ENCODE peak calls at places on chromosome 22, in five cellular contexts. G is left ventricle myocardium inferior, V is AG04450, Q is lower lobe of right lung, C is mucosa of gallbladder. L is an unnamed sample.

GRCh38 chr22:42873361-42873760 is 16.3 kb upstream of the ARFGAP3 start:
- DNase-seq in G (no peak), V (no peak), Q (no peak), C (no peak), L (no peak)

GRCh38 chr22:17774206-17774927 is at the start of gene BID:
- DNase-seq in G (peak), V (no peak), Q (peak), C (no peak), L (peak)

GRCh38 chr22:27801197-27801615 is 350 bp downstream of the MN1 start:
- DNase-seq in G (peak), V (no peak), Q (no peak), C (no peak), L (no peak)

GRCh38 chr22:40024201-40025061 is 29.7 kb downstream of the FAM83F start:
- DNase-seq in G (peak), V (no peak), Q (peak), C (peak), L (peak)

GRCh38 chr22:49370841-49371301 is 456.8 kb downstream of the BRD1 start:
- DNase-seq in G (no peak), V (no peak), Q (peak), C (peak), L (no peak)

GRCh38 chr22:31347251-31348008 is 1.3 kb upstream of the PATZ1 start:
- DNase-seq in G (peak), V (peak), Q (peak), C (peak), L (peak)

GRCh38 chr22:42419328-42419881 is 12.8 kb downstream of the NFAM1 start:
- DNase-seq in G (no peak), V (no peak), Q (no peak), C (no peak), L (no peak)

GRCh38 chr22:26054846-26055245 is 114.4 kb upstream of the SEZ6L start:
- DNase-seq in G (no peak), V (no peak), Q (no peak), C (no peak), L (no peak)

GRCh38 chr22:19716829-19717105 is 2.5 kb downstream of the SEPTIN5 start:
- DNase-seq in G (no peak), V (no peak), Q (no peak), C (no peak), L (no peak)

GRCh38 chr22:28506207-28506606 is 173.4 kb downstream of the TTC28 start:
- DNase-seq in G (no peak), V (no peak), Q (no peak), C (no peak), L (no peak)

GRCh38 chr22:17368727-17369552 is at the start of gene CECR2:
- DNase-seq in G (peak), V (no peak), Q (peak), C (no peak), L (no peak)

GRCh38 chr22:24244144-24244787 is 616 bp downstream of the GGT5 start:
- DNase-seq in G (peak), V (no peak), Q (no peak), C (no peak), L (no peak)

GRCh38 chr22:36811094-36811797 is 5.6 kb downstream of the PVALB start:
- DNase-seq in G (no peak), V (no peak), Q (no peak), C (no peak), L (no peak)

GRCh38 chr22:32619614-32620426 is 145.2 kb downstream of the FBXO7 start:
- DNase-seq in G (peak), V (no peak), Q (no peak), C (no peak), L (no peak)

GRCh38 chr22:41237707-41238569 is 2.8 kb downstream of the CHADL start:
- DNase-seq in G (peak), V (no peak), Q (peak), C (peak), L (peak)

GRCh38 chr22:37187552-37187890 is 526 bp downstream of the C1QTNF6 start:
- DNase-seq in G (no peak), V (no peak), Q (no peak), C (no peak), L (peak)

GRCh38 chr22:46587492-46588278 is 32.5 kb upstream of the GRAMD4 start:
- DNase-seq in G (peak), V (no peak), Q (peak), C (no peak), L (peak)

GRCh38 chr22:35446365-35446764 is 46.4 kb downstream of the MCM5 start:
- DNase-seq in G (no peak), V (peak), Q (no peak), C (no peak), L (no peak)

GRCh38 chr22:36435516-36436415 is 45.7 kb downstream of the TXN2 start:
- DNase-seq in G (no peak), V (no peak), Q (peak), C (peak), L (peak)

GRCh38 chr22:31950226-31950625 is 5.9 kb downstream of the YWHAH start:
- DNase-seq in G (no peak), V (no peak), Q (no peak), C (no peak), L (no peak)

GRCh38 chr22:24401824-24402434 is 25.5 kb upstream of the ADORA2A start:
- DNase-seq in G (no peak), V (no peak), Q (no peak), C (no peak), L (no peak)

GRCh38 chr22:46935506-46936377 is 173.3 kb downstream of the TBC1D22A start:
- DNase-seq in G (no peak), V (no peak), Q (peak), C (peak), L (peak)

GRCh38 chr22:46580940-46581579 is 39.1 kb upstream of the GRAMD4 start:
- DNase-seq in G (peak), V (no peak), Q (peak), C (no peak), L (peak)

GRCh38 chr22:32562916-32563315 is 88.3 kb downstream of the FBXO7 start:
- DNase-seq in G (no peak), V (no peak), Q (no peak), C (no peak), L (no peak)

GRCh38 chr22:45336971-45337431 is 27.3 kb downstream of the FAM118A start:
- DNase-seq in G (peak), V (no peak), Q (peak), C (peak), L (no peak)

GRCh38 chr22:36395922-36396321 is 8.2 kb upstream of the MYH9 start:
- DNase-seq in G (no peak), V (no peak), Q (no peak), C (no peak), L (peak)

GRCh38 chr22:31081963-31082605 is 966 bp downstream of the SMTN start:
- DNase-seq in G (no peak), V (no peak), Q (no peak), C (no peak), L (no peak)

GRCh38 chr22:22920910-22921550 is 33.4 kb downstream of the IGLL5 start:
- DNase-seq in G (no peak), V (no peak), Q (no peak), C (no peak), L (no peak)

GRCh38 chr22:27445876-27446275 is 355.7 kb downstream of the MN1 start:
- DNase-seq in G (peak), V (no peak), Q (no peak), C (peak), L (no peak)

GRCh38 chr22:38218661-38219331 is 17.0 kb downstream of the MAFF start:
- DNase-seq in G (peak), V (peak), Q (peak), C (peak), L (peak)

GRCh38 chr22:40374567-40374966 is 4.2 kb downstream of the SGSM3 start:
- DNase-seq in G (no peak), V (no peak), Q (no peak), C (no peak), L (no peak)

L was measured in small intestine.